ENCODE peak calls at places on chromosomes 6 and 20, in four cellular contexts. A is HCT116, H is hepatocyte, V is osteoblast. L is an unnamed sample. For H3K4me1, the result is how much of the 10 kb centered on the place peaks cover.

GRCh38 chr6:41605649-41606048 is 32.6 kb upstream of the MDFI start:
- DNase-seq in H (no peak), V (peak), A (no peak), L (no peak)

GRCh38 chr6:15500901-15501805 is 161.7 kb downstream of the DTNBP1 start:
- DNase-seq in V (peak), H (no peak), A (no peak), L (no peak)

GRCh38 chr6:66866801-66867200 is 1159.8 kb upstream of the EYS start:
- DNase-seq in H (no peak), A (no peak), V (no peak), L (no peak)

GRCh38 chr20:32362924-32363364 is 4.8 kb downstream of the ASXL1 start:
- DNase-seq in V (peak), H (no peak), A (no peak), L (no peak)

GRCh38 chr6:7471171-7471570 is 70.3 kb upstream of the DSP start:
- DNase-seq in A (no peak), V (no peak), H (no peak), L (no peak)

GRCh38 chr6:73388800-73389512 is 5.7 kb upstream of the DDX43 start:
- DNase-seq in V (peak), A (peak), H (peak), L (peak)

GRCh38 chr6:89597988-89598387 is 40.6 kb downstream of the LYRM2 start:
- DNase-seq in H (peak), V (peak), A (no peak), L (peak)

GRCh38 chr6:134880487-134881190 is 69.3 kb downstream of the ALDH8A1 start:
- DNase-seq in A (no peak), V (no peak), H (no peak), L (no peak)

GRCh38 chr6:77454386-77454785 is 8.9 kb downstream of the HTR1B start:
- DNase-seq in V (no peak), H (no peak), A (no peak), L (no peak)

GRCh38 chr20:18276821-18277220 is 11.5 kb upstream of the ZNF133 start:
- DNase-seq in V (no peak), A (peak), H (peak), L (peak)

GRCh38 chr20:45993197-45993951 is 15.3 kb upstream of the MMP9 start:
- DNase-seq in V (peak), H (peak), A (peak), L (peak)

GRCh38 chr6:150627601-150628012 is 27.9 kb downstream of the PLEKHG1 start:
- DNase-seq in H (peak), A (no peak), V (no peak), L (no peak)

GRCh38 chr6:65448806-65449397 is 258.1 kb downstream of the EYS start:
- DNase-seq in H (no peak), A (no peak), V (no peak), L (no peak)

GRCh38 chr6:65452333-65452732 is 254.7 kb downstream of the EYS start:
- DNase-seq in A (no peak), H (no peak), V (no peak), L (no peak)

GRCh38 chr6:65450451-65450850 is 256.6 kb downstream of the EYS start:
- DNase-seq in V (no peak), A (no peak), H (no peak), L (no peak)
- H2AFZ ChIP-seq in V (no peak), A (no peak), H (no peak), L (no peak)

GRCh38 chr6:114024746-114025145 is 53.8 kb upstream of the HDAC2 start:
- DNase-seq in H (no peak), V (peak), A (no peak), L (no peak)
- H3K4me1 ChIP-seq in H (under half), V (under half), A (under half), L (under half)

DNA sequence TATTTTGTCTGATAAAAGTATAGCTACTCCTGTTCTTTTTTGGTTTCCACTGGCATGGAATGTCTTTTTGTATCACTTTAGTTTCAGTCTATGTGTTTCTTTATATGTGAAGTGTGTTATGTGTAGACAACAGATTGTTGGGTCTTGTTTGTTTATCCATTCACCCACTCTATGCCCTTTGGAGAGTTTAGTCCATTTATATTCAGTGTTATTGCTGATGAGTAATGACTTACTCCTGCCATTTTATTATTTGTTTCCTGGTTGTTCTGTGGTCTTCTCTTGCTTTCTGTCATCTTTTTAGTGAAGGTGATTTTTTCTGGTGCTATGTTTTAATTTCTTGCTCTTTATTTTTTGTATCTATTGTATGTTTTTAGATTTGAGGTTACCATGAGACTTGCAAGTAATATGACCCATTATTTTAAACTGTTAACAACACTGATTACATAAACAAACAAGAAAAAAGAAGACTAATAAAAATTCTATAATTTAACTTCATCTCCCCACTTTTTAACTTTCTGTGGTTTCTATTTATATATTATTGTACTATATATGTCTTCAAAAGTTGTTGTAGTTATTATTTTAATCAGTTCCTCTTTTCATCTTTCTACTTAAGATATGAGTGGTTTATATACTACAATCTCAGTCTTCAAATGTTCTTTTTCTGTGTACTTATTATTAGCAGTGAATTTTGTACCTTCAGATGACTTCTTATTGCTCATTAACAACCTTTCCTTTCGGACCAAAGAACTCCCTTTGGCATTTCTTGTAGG is 323.4 kb downstream of the BTBD9 start:
- DNase-seq in V (no peak), H (no peak), A (no peak), L (no peak)
- TF ChIP-seq CTCF in V (no peak), H (no peak), A (no peak), L (no peak)

GRCh38 chr20:5168582-5169396 is 42.0 kb downstream of the CDS2 start:
- DNase-seq in V (peak), H (peak), A (no peak), L (peak)
- H2AFZ ChIP-seq in V (no peak), H (no peak), A (no peak), L (no peak)